ENCODE peak calls at places on chromosomes 13 and 19, in six cellular contexts. Z, L, R, A, V and E are unnamed samples.

GRCh38 chr13:28147489-28147888 is 9.1 kb downstream of the PAN3 start:
- DNase-seq in V (no peak), R (no peak), A (no peak), Z (no peak), L (peak), E (no peak)

GRCh38 chr13:66265446-66265845 is 964.7 kb downstream of the PCDH9 start:
- DNase-seq in V (no peak), L (no peak), A (no peak), Z (no peak), R (no peak), E (no peak)

GRCh38 chr13:97141564-97142005 is 80.5 kb upstream of the MBNL2 start:
- DNase-seq in R (no peak), A (peak), V (no peak), Z (peak), L (peak), E (peak)

GRCh38 chr19:58007285-58007684 is 4.7 kb upstream of the ZNF606 start:
- DNase-seq in A (no peak), L (peak), R (no peak), V (no peak), Z (no peak), E (no peak)

GRCh38 chr19:41299755-41300089 is 10.2 kb upstream of the CCDC97 start:
- DNase-seq in Z (no peak), A (peak), L (peak), R (no peak), V (peak), E (peak)

GRCh38 chr13:112069063-112069726 is 2.2 kb downstream of the SOX1 start:
- DNase-seq in V (no peak), L (no peak), Z (no peak), R (no peak), A (no peak), E (no peak)

GRCh38 chr19:18439025-18439909 is 1.3 kb upstream of the ISYNA1 start:
- DNase-seq in R (no peak), L (peak), Z (no peak), V (no peak), A (no peak), E (no peak)

GRCh38 chr13:25175026-25175425 is 2.9 kb upstream of the AMER2 start:
- DNase-seq in Z (no peak), L (no peak), A (no peak), V (no peak), R (no peak), E (no peak)

GRCh38 chr13:73039201-73040108 is 19.4 kb upstream of the KLF5 start:
- DNase-seq in Z (no peak), A (no peak), R (no peak), L (no peak), V (no peak), E (no peak)

GRCh38 chr19:40219721-40220276 is 1.6 kb upstream of the TTC9B start:
- DNase-seq in L (peak), A (peak), Z (no peak), V (no peak), R (no peak), E (no peak)

GRCh38 chr19:41111750-41112295 is 2.4 kb upstream of the CYP2F1 start:
- DNase-seq in L (no peak), V (no peak), R (no peak), A (no peak), Z (no peak), E (no peak)

GRCh38 chr13:76387561-76387960 is 498.6 kb downstream of the KCTD12 start:
- DNase-seq in A (no peak), R (no peak), Z (no peak), L (peak), V (no peak), E (no peak)

GRCh38 chr19:45523642-45524256 is 16.5 kb downstream of the VASP start:
- DNase-seq in A (peak), V (peak), Z (peak), L (peak), R (peak), E (peak)

GRCh38 chr19:39502640-39503417 is 4.1 kb downstream of the DLL3 start:
- DNase-seq in Z (peak), A (peak), R (peak), L (peak), V (peak), E (no peak)

GRCh38 chr13:111371211-111371610 is 50.8 kb downstream of the TEX29 start:
- DNase-seq in A (no peak), V (no peak), L (peak), Z (no peak), R (no peak), E (no peak)

GRCh38 chr13:33144358-33144784 is 128.1 kb downstream of the KL start:
- DNase-seq in L (no peak), A (no peak), V (no peak), Z (no peak), R (no peak), E (no peak)

GRCh38 chr13:51929699-51930098 is 67.9 kb downstream of the CCDC70 start:
- DNase-seq in Z (no peak), L (no peak), R (no peak), V (no peak), A (no peak), E (no peak)

GRCh38 chr19:2457394-2458037 is 757 bp upstream of the LMNB2 start:
- DNase-seq in Z (no peak), V (no peak), A (no peak), L (no peak), R (no peak), E (no peak)